ENCODE peak calls at places on chromosomes 7 and 10, in six cellular contexts. D is stimulated activated CD4-positive, alpha-beta T cell treated with anti-CD3 and anti-CD28 coated beads, Interleukin-2, amount 100 ng/mL, for 48 hours; M is cardiac muscle cell; K is hippocampal formation; T is aorta; L is osteocyte. V is an unnamed sample.

GRCh38 chr7:85471740-85472139 is 284.9 kb upstream of the SEMA3D start:
- DNase-seq in T (no peak), M (peak), D (no peak), L (no peak), K (no peak), V (no peak)

GRCh38 chr7:43201912-43202311 is 89.5 kb downstream of the HECW1 start:
- DNase-seq in L (no peak), D (no peak), K (no peak), M (no peak), T (no peak), V (no peak)

GRCh38 chr7:20331912-20332317 is 1.2 kb downstream of the ITGB8 start:
- DNase-seq in M (no peak), L (no peak), K (no peak), D (no peak), T (no peak), V (no peak)

GRCh38 chr7:25240340-25240739 is 12.1 kb upstream of the NPVF start:
- DNase-seq in L (no peak), T (no peak), K (no peak), M (peak), D (no peak), V (no peak)

GRCh38 chr10:74825033-74825370 is 1.4 kb upstream of the KAT6B start:
- DNase-seq in M (no peak), L (no peak), K (no peak), D (peak), T (peak), V (peak)

GRCh38 chr7:54967384-54967783 is 51.4 kb upstream of the EGFR start:
- DNase-seq in D (no peak), T (no peak), L (no peak), M (no peak), K (no peak), V (no peak)

GRCh38 chr10:35306852-35307251 is 29.5 kb upstream of the CCNY start:
- DNase-seq in D (no peak), T (no peak), M (peak), K (no peak), L (no peak), V (no peak)

GRCh38 chr10:111128331-111129167 is 51.7 kb downstream of the ADRA2A start:
- DNase-seq in T (no peak), K (no peak), L (peak), M (no peak), D (no peak), V (no peak)

GRCh38 chr7:73830872-73831655 is at the start of gene CLDN4:
- DNase-seq in M (no peak), D (no peak), K (no peak), T (no peak), L (no peak), V (no peak)

GRCh38 chr10:14302035-14302434 is 28.7 kb downstream of the FRMD4A start:
- DNase-seq in M (peak), K (no peak), D (no peak), L (no peak), T (no peak), V (no peak)

GRCh38 chr7:138006106-138006505 is 4.2 kb upstream of the CREB3L2 start:
- DNase-seq in M (no peak), L (no peak), T (no peak), D (no peak), K (no peak), V (no peak)

GRCh38 chr7:83429493-83429892 is 219.4 kb downstream of the SEMA3E start:
- DNase-seq in M (no peak), L (no peak), K (no peak), T (no peak), D (no peak), V (no peak)